ENCODE peak calls at places on chromosome 16, in four cellular contexts. N, P, Y and U are unnamed samples.

GRCh38 chr16:46857261-46857962 is 26.4 kb upstream of the C16orf87 start:
- DNase-seq in Y (no peak), N (peak), P (peak), U (no peak)

GRCh38 chr16:23160574-23160973 is 11.3 kb upstream of the USP31 start:
- DNase-seq in Y (no peak), P (no peak), N (no peak), U (no peak)

GRCh38 chr16:1345651-1346421 is 5.8 kb downstream of the TSR3 start:
- DNase-seq in Y (no peak), N (no peak), P (no peak), U (no peak)

GRCh38 chr16:57297856-57298255 is 13.4 kb upstream of the PLLP start:
- DNase-seq in P (no peak), N (no peak), Y (no peak), U (peak)

GRCh38 chr16:87939562-87940423 is 3.5 kb upstream of the CA5A start:
- DNase-seq in Y (no peak), N (peak), P (peak), U (no peak)

GRCh38 chr16:12618515-12618914 is 185.2 kb downstream of the CPPED1 start:
- DNase-seq in N (no peak), Y (no peak), P (no peak), U (no peak)

GRCh38 chr16:55917373-55917919 is 42.3 kb upstream of the CES5A start:
- DNase-seq in P (no peak), N (no peak), Y (no peak), U (no peak)

GRCh38 chr16:88533381-88533831 is 36.8 kb upstream of the ZC3H18 start:
- DNase-seq in P (no peak), N (no peak), Y (no peak), U (peak)

GRCh38 chr16:27722266-27722636 is 172.3 kb downstream of the KATNIP start:
- DNase-seq in N (no peak), Y (no peak), P (peak), U (no peak)

GRCh38 chr16:87855852-87856715 is 13.2 kb downstream of the SLC7A5 start:
- DNase-seq in N (no peak), Y (no peak), P (peak), U (no peak)

GRCh38 chr16:69179255-69180010 is 7.5 kb upstream of the SNTB2 start:
- DNase-seq in Y (no peak), P (peak), N (no peak), U (no peak)

GRCh38 chr16:28321700-28322411 is 29.5 kb downstream of the SBK1 start:
- DNase-seq in P (peak), Y (no peak), N (peak), U (peak)

GRCh38 chr16:15434425-15435215 is at the start of gene BMERB1:
- DNase-seq in N (no peak), P (no peak), Y (no peak), U (peak)

GRCh38 chr16:515175-515962 is 12.1 kb upstream of the CAPN15 start:
- DNase-seq in P (no peak), Y (no peak), N (no peak), U (no peak)

GRCh38 chr16:15607700-15608396 is 35.1 kb downstream of the MARF1 start:
- DNase-seq in N (no peak), P (peak), Y (no peak), U (no peak)

GRCh38 chr16:3654249-3654991 is at the start of gene DNASE1:
- DNase-seq in Y (peak), N (peak), P (peak), U (peak)

GRCh38 chr16:81995651-81996050 is 15.6 kb downstream of the SDR42E1 start:
- DNase-seq in N (no peak), P (no peak), Y (no peak), U (no peak)

GRCh38 chr16:13041180-13041579 is 139.8 kb downstream of the SHISA9 start:
- DNase-seq in Y (no peak), P (no peak), N (no peak), U (no peak)

GRCh38 chr16:87216824-87217205 is 100.4 kb downstream of the C16orf95 start:
- DNase-seq in P (no peak), N (no peak), Y (no peak), U (no peak)

GRCh38 chr16:10594312-10594950 is 14.0 kb upstream of the EMP2 start:
- DNase-seq in P (no peak), Y (no peak), N (no peak), U (no peak)

GRCh38 chr16:89265647-89266046 is 48.1 kb downstream of the ZNF778 start:
- DNase-seq in N (no peak), Y (no peak), P (no peak), U (no peak)

GRCh38 chr16:4359914-4360313 is 8.8 kb upstream of the PAM16 start:
- DNase-seq in N (no peak), P (no peak), Y (no peak), U (no peak)

DNA sequence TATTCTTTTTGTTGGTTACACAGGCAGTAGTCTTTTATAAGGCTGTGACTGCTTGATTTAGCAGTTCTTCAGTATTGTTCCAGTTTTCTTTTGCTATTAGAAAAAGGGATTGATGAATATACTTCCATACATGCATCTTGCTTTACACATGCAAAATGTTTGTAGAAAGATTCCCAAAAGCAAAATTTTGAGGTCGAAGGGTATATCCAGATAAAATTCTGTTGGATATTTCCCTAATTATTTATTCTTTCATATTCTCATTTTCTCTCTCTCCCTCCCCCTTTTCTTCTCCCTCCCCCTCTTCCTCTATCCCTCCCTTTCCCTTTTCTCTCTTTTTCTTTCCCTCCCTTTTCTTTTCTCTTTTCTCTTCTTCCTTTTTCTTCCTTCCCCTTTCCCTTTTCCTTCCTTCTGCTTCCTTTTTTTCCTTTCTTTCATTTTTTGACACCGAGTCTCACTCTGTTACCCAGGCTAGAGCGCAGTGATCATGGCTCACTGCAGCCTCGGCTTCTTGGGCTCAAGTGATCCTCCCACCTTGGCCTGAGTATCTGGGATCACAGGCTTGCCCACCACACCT is 46.9 kb upstream of the ADCY7 start:
- DNase-seq in N (no peak), P (no peak), Y (no peak), U (no peak)
- TF ChIP-seq CREM in N (no peak), P (no peak), Y (no peak), U (no peak)

GRCh38 chr16:18801197-18801972 is at the start of gene ARL6IP1:
- DNase-seq in P (peak), N (peak), Y (peak), U (peak)

GRCh38 chr16:18803569-18804462 is 2.5 kb upstream of the ARL6IP1 start:
- DNase-seq in Y (no peak), N (no peak), P (no peak), U (no peak)

GRCh38 chr16:18800674-18801196 is 614 bp downstream of the ARL6IP1 start:
- DNase-seq in Y (no peak), N (peak), P (no peak), U (no peak)

GRCh38 chr16:18804540-18804939 is 3.2 kb upstream of the ARL6IP1 start:
- DNase-seq in P (no peak), N (no peak), Y (no peak), U (no peak)

GRCh38 chr16:18802755-18803218 is 1.4 kb upstream of the ARL6IP1 start:
- DNase-seq in N (no peak), Y (no peak), P (no peak), U (no peak)
- TF ChIP-seq CREM in N (no peak), Y (no peak), P (no peak), U (no peak)

GRCh38 chr16:29975811-29976511 is 2.3 kb downstream of the TAOK2 start:
- DNase-seq in N (no peak), Y (no peak), P (no peak), U (no peak)

GRCh38 chr16:29975134-29975538 is 1.5 kb downstream of the TAOK2 start:
- DNase-seq in N (no peak), Y (no peak), P (no peak), U (no peak)

GRCh38 chr16:29973384-29974246 is at the start of gene TAOK2:
- DNase-seq in Y (peak), N (peak), P (peak), U (peak)

GRCh38 chr16:29972992-29973383 is 680 bp upstream of the TAOK2 start:
- DNase-seq in P (no peak), N (no peak), Y (no peak), U (no peak)

GRCh38 chr16:29974291-29975133 is 844 bp downstream of the TAOK2 start:
- DNase-seq in N (peak), Y (no peak), P (no peak), U (no peak)
- TF ChIP-seq CREM in N (no peak), Y (no peak), P (no peak), U (no peak)

GRCh38 chr16:78118469-78119025 is 19.1 kb downstream of the WWOX start:
- DNase-seq in P (no peak), N (no peak), Y (no peak), U (no peak)

GRCh38 chr16:78127130-78127529 is 27.7 kb downstream of the WWOX start:
- DNase-seq in Y (no peak), N (no peak), P (no peak), U (no peak)

GRCh38 chr16:78126662-78127061 is 27.2 kb downstream of the WWOX start:
- DNase-seq in P (no peak), N (no peak), Y (no peak), U (no peak)

GRCh38 chr16:78125112-78125844 is 25.8 kb downstream of the WWOX start:
- DNase-seq in Y (no peak), P (no peak), N (no peak), U (no peak)

GRCh38 chr16:78122774-78123315 is 23.4 kb downstream of the WWOX start:
- DNase-seq in Y (no peak), P (peak), N (peak), U (no peak)
- TF ChIP-seq CREM in Y (no peak), P (no peak), N (no peak), U (no peak)

GRCh38 chr16:85231959-85232358 is 119.7 kb upstream of the CIBAR2 start:
- DNase-seq in N (no peak), P (no peak), Y (no peak), U (no peak)

GRCh38 chr16:85235988-85236831 is 123.9 kb upstream of the CIBAR2 start:
- DNase-seq in P (no peak), Y (no peak), N (no peak), U (no peak)

GRCh38 chr16:85232369-85233142 is 120.3 kb upstream of the CIBAR2 start:
- DNase-seq in Y (no peak), P (no peak), N (no peak), U (no peak)

GRCh38 chr16:85233520-85233919 is 121.2 kb upstream of the CIBAR2 start:
- DNase-seq in P (no peak), Y (no peak), N (no peak), U (no peak)

GRCh38 chr16:85234310-85235235 is 122.3 kb upstream of the CIBAR2 start:
- DNase-seq in Y (no peak), N (peak), P (peak), U (peak)
- TF ChIP-seq CREM in Y (no peak), N (peak), P (peak), U (no peak)